ENCODE peak calls at places on chromosomes 2 and 18, in six cellular contexts. One of them, this sample, is unnamed.

GRCh38 chr2:10892796-10893350 is 18.9 kb upstream of the KCNF1 start:
- DNase-seq in prostate gland: no peak
- DNase-seq in hepatocyte: no peak
- DNase-seq in psoas muscle: no peak
- DNase-seq in heart right ventricle: no peak
- DNase-seq in body of pancreas: no peak
- DNase-seq in this sample: no peak

GRCh38 chr2:200040251-200040650 is 84.9 kb downstream of the MAIP1 start:
- DNase-seq in hepatocyte: no peak
- DNase-seq in prostate gland: no peak
- DNase-seq in psoas muscle: no peak
- DNase-seq in heart right ventricle: no peak
- DNase-seq in body of pancreas: no peak
- DNase-seq in this sample: no peak

GRCh38 chr2:190023860-190024259 is 38.7 kb downstream of the MSTN start:
- DNase-seq in psoas muscle: no peak
- DNase-seq in prostate gland: no peak
- DNase-seq in hepatocyte: peak; percentile 66
- DNase-seq in heart right ventricle: no peak
- DNase-seq in body of pancreas: no peak
- DNase-seq in this sample: no peak

GRCh38 chr2:74690571-74690970 is 36.5 kb downstream of the SEMA4F start:
- DNase-seq in body of pancreas: peak; percentile 20
- DNase-seq in hepatocyte: peak; percentile 73
- DNase-seq in psoas muscle: no peak
- DNase-seq in prostate gland: peak; percentile 20
- DNase-seq in heart right ventricle: no peak
- DNase-seq in this sample: no peak

GRCh38 chr18:48914581-48915251 is 36.0 kb downstream of the SMAD7 start:
- DNase-seq in body of pancreas: no peak
- DNase-seq in prostate gland: no peak
- DNase-seq in heart right ventricle: no peak
- DNase-seq in psoas muscle: no peak
- DNase-seq in hepatocyte: peak; percentile 42
- DNase-seq in this sample: no peak

GRCh38 chr18:136433-136832 is 21.9 kb upstream of the USP14 start:
- DNase-seq in prostate gland: no peak
- DNase-seq in psoas muscle: no peak
- DNase-seq in hepatocyte: no peak
- DNase-seq in body of pancreas: no peak
- DNase-seq in heart right ventricle: no peak
- DNase-seq in this sample: no peak

GRCh38 chr2:120552800-120553471 is 182.7 kb upstream of the GLI2 start:
- DNase-seq in hepatocyte: peak; percentile 93
- DNase-seq in heart right ventricle: peak; percentile 90
- DNase-seq in body of pancreas: peak; percentile 98
- DNase-seq in prostate gland: peak; percentile 85
- DNase-seq in psoas muscle: peak; percentile 90
- DNase-seq in this sample: peak; percentile 84

GRCh38 chr2:74250189-74250631 is 51.8 kb downstream of the MTHFD2 start:
- DNase-seq in psoas muscle: peak; percentile 27
- DNase-seq in body of pancreas: peak; percentile 56
- DNase-seq in heart right ventricle: peak; percentile 36
- DNase-seq in prostate gland: peak; percentile 20
- DNase-seq in hepatocyte: peak; percentile 73
- DNase-seq in this sample: peak; percentile 39

GRCh38 chr2:173982918-173983317 is 17.7 kb upstream of the SP3 start:
- DNase-seq in hepatocyte: no peak
- DNase-seq in heart right ventricle: peak; percentile 44
- DNase-seq in body of pancreas: no peak
- DNase-seq in prostate gland: peak; percentile 75
- DNase-seq in psoas muscle: no peak
- DNase-seq in this sample: no peak

GRCh38 chr2:65092791-65093190 is 36.6 kb downstream of the CEP68 start:
- DNase-seq in heart right ventricle: no peak
- DNase-seq in hepatocyte: no peak
- DNase-seq in psoas muscle: no peak
- DNase-seq in prostate gland: no peak
- DNase-seq in body of pancreas: no peak
- DNase-seq in this sample: no peak

GRCh38 chr2:240481720-240482119 is 46.3 kb downstream of the GPC1 start:
- DNase-seq in hepatocyte: peak; percentile 1
- DNase-seq in prostate gland: no peak
- DNase-seq in psoas muscle: no peak
- DNase-seq in body of pancreas: no peak
- DNase-seq in heart right ventricle: no peak
- DNase-seq in this sample: peak; percentile 16

GRCh38 chr18:48667276-48668254 is 128.7 kb downstream of the CTIF start:
- DNase-seq in hepatocyte: peak; percentile 39
- DNase-seq in prostate gland: no peak
- DNase-seq in body of pancreas: no peak
- DNase-seq in heart right ventricle: no peak
- DNase-seq in psoas muscle: no peak
- DNase-seq in this sample: no peak

GRCh38 chr2:43343573-43344304 is 117.3 kb upstream of the ZFP36L2 start:
- DNase-seq in heart right ventricle: peak; percentile 31
- DNase-seq in body of pancreas: peak; percentile 79
- DNase-seq in hepatocyte: peak; percentile 58
- DNase-seq in psoas muscle: peak; percentile 66
- DNase-seq in prostate gland: peak; percentile 66
- DNase-seq in this sample: peak; percentile 67

GRCh38 chr2:206392118-206392517 is 51.2 kb upstream of the ADAM23 start:
- DNase-seq in heart right ventricle: no peak
- DNase-seq in body of pancreas: no peak
- DNase-seq in psoas muscle: no peak
- DNase-seq in prostate gland: no peak
- DNase-seq in hepatocyte: peak; percentile 46
- DNase-seq in this sample: no peak

GRCh38 chr2:85697096-85697495 is 2.9 kb downstream of the GNLY start:
- DNase-seq in hepatocyte: no peak
- DNase-seq in psoas muscle: no peak
- DNase-seq in heart right ventricle: no peak
- DNase-seq in body of pancreas: no peak
- DNase-seq in prostate gland: no peak
- DNase-seq in this sample: no peak

GRCh38 chr18:23324056-23324811 is 128.9 kb upstream of the RIOK3 start:
- DNase-seq in prostate gland: no peak
- DNase-seq in body of pancreas: no peak
- DNase-seq in hepatocyte: no peak
- DNase-seq in psoas muscle: no peak
- DNase-seq in heart right ventricle: no peak
- DNase-seq in this sample: no peak

GRCh38 chr18:34880882-34881852 is 160.0 kb upstream of the MAPRE2 start:
- DNase-seq in psoas muscle: no peak
- DNase-seq in prostate gland: no peak
- DNase-seq in heart right ventricle: no peak
- DNase-seq in hepatocyte: peak; percentile 31
- DNase-seq in body of pancreas: no peak
- DNase-seq in this sample: no peak

GRCh38 chr2:100281521-100282438 is 40.5 kb downstream of the LONRF2 start:
- DNase-seq in prostate gland: no peak
- DNase-seq in body of pancreas: no peak
- DNase-seq in psoas muscle: no peak
- DNase-seq in hepatocyte: no peak
- DNase-seq in heart right ventricle: no peak
- DNase-seq in this sample: no peak

GRCh38 chr2:174561283-174562275 is 36.0 kb downstream of the WIPF1 start:
- DNase-seq in body of pancreas: peak; percentile 87
- DNase-seq in heart right ventricle: peak; percentile 76
- DNase-seq in prostate gland: peak; percentile 68
- DNase-seq in psoas muscle: peak; percentile 68
- DNase-seq in hepatocyte: peak; percentile 47
- DNase-seq in this sample: peak; percentile 41

GRCh38 chr2:16948073-16948472 is 282.4 kb upstream of the CYRIA start:
- DNase-seq in heart right ventricle: no peak
- DNase-seq in hepatocyte: no peak
- DNase-seq in body of pancreas: no peak
- DNase-seq in psoas muscle: no peak
- DNase-seq in prostate gland: no peak
- DNase-seq in this sample: no peak

GRCh38 chr2:16950436-16950835 is 284.8 kb upstream of the CYRIA start:
- DNase-seq in psoas muscle: no peak
- DNase-seq in body of pancreas: no peak
- DNase-seq in heart right ventricle: no peak
- DNase-seq in hepatocyte: no peak
- DNase-seq in prostate gland: no peak
- DNase-seq in this sample: no peak

GRCh38 chr2:16948710-16949109 is 283.1 kb upstream of the CYRIA start:
- DNase-seq in heart right ventricle: no peak
- DNase-seq in prostate gland: no peak
- DNase-seq in hepatocyte: no peak
- DNase-seq in psoas muscle: no peak
- DNase-seq in body of pancreas: no peak
- DNase-seq in this sample: no peak

GRCh38 chr2:16952368-16952767 is 286.7 kb upstream of the CYRIA start:
- DNase-seq in psoas muscle: no peak
- DNase-seq in heart right ventricle: no peak
- DNase-seq in prostate gland: no peak
- DNase-seq in hepatocyte: no peak
- DNase-seq in body of pancreas: no peak
- DNase-seq in this sample: no peak

GRCh38 chr2:16952805-16953204 is 287.2 kb upstream of the CYRIA start:
- DNase-seq in heart right ventricle: no peak
- DNase-seq in body of pancreas: no peak
- DNase-seq in hepatocyte: no peak
- DNase-seq in psoas muscle: no peak
- DNase-seq in prostate gland: no peak
- DNase-seq in this sample: no peak
- H3K4me3 ChIP-seq in heart right ventricle: no peak overlapping the region
- H3K4me3 ChIP-seq in body of pancreas: no peak overlapping the region
- H3K4me3 ChIP-seq in hepatocyte: no peak overlapping the region
- H3K4me3 ChIP-seq in psoas muscle: no peak overlapping the region
- H3K4me3 ChIP-seq in prostate gland: no peak overlapping the region
- H3K4me3 ChIP-seq in this sample: no peak overlapping the region

GRCh38 chr18:70463085-70463484 is 174.2 kb downstream of the SOCS6 start:
- DNase-seq in body of pancreas: no peak
- DNase-seq in hepatocyte: no peak
- DNase-seq in heart right ventricle: no peak
- DNase-seq in psoas muscle: no peak
- DNase-seq in prostate gland: no peak
- DNase-seq in this sample: no peak

GRCh38 chr18:70468861-70469570 is 180.2 kb downstream of the SOCS6 start:
- DNase-seq in body of pancreas: no peak
- DNase-seq in prostate gland: no peak
- DNase-seq in heart right ventricle: no peak
- DNase-seq in psoas muscle: no peak
- DNase-seq in hepatocyte: no peak
- DNase-seq in this sample: no peak

GRCh38 chr18:70461323-70462077 is 172.7 kb downstream of the SOCS6 start:
- DNase-seq in heart right ventricle: no peak
- DNase-seq in hepatocyte: no peak
- DNase-seq in body of pancreas: no peak
- DNase-seq in psoas muscle: no peak
- DNase-seq in prostate gland: no peak
- DNase-seq in this sample: no peak

GRCh38 chr18:70462078-70462439 is 173.2 kb downstream of the SOCS6 start:
- DNase-seq in psoas muscle: no peak
- DNase-seq in heart right ventricle: no peak
- DNase-seq in hepatocyte: no peak
- DNase-seq in prostate gland: no peak
- DNase-seq in body of pancreas: no peak
- DNase-seq in this sample: no peak

DNA sequence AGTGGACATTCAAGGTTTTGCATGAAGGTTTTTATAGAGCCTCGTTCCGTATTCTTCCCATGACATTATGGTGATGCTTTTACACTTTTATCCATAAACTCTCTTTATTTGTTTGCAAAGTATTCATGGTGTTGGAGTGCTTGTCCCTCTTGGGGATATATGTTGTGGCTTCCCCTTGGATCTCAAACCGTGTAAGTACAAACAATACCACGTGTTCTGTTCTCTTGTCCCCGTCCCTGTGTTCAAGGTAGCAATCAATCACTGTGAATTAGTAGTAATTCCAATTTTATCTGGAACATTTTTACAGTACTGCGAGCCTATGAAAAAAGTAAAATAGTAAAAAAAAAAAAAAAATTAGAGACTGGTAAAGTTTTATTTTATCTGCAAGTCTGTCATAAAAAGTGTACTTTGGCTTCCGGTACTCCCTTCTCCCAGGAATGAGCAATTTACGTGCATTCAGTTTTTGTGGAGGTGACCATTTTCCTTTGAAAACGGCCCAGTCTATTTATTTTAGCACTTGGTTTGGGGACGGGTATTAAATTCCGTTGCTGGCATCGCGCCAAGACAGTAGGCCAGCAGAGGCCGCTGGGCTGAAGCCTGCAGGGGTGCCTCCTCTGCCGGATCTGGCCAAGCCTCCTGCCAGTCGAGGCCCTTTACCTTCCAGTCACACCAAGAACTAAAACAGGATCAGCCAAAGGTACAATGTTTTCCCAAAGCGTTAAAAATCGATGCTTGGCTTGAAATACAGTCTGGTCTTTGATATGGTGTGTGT is 175.7 kb downstream of the SOCS6 start:
- DNase-seq in hepatocyte: peak; percentile 82
- DNase-seq in psoas muscle: peak; percentile 71
- DNase-seq in body of pancreas: peak; percentile 75
- DNase-seq in prostate gland: peak; percentile 49
- DNase-seq in heart right ventricle: peak; percentile 73
- DNase-seq in this sample: peak; percentile 76
- TF ChIP-seq CTCF in hepatocyte: peak; percentile 40
- TF ChIP-seq CTCF in psoas muscle: peak; percentile 28
- TF ChIP-seq CTCF in body of pancreas: peak; percentile 43
- TF ChIP-seq CTCF in prostate gland: no peak
- TF ChIP-seq CTCF in heart right ventricle: no peak
- TF ChIP-seq CTCF in this sample: no peak

DNA sequence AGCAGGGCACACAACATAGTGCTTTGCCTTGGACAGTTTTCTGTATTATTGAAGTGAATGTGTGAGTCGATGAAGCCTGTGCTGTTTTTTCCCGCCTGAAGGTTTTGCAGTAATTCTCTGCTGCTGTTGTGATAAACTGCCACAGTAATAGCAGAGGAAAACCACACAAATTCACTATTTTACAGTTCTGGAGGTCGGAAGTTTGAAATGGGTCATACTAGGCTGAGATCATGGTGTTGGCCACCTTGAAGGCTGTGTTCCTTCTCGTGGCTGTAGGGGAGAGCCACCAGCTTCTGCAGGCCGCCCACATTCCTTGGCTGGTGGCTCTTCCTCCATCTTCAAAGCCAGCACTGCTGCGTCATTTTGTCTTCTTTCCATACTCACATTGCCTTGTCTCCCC is 694 bp upstream of the SLC16A14 start:
- DNase-seq in psoas muscle: no peak
- DNase-seq in heart right ventricle: no peak
- DNase-seq in hepatocyte: no peak
- DNase-seq in body of pancreas: no peak
- DNase-seq in prostate gland: no peak
- DNase-seq in this sample: no peak
- H3K4me3 ChIP-seq in psoas muscle: no peak overlapping the region
- H3K4me3 ChIP-seq in heart right ventricle: no peak overlapping the region
- H3K4me3 ChIP-seq in hepatocyte: no peak overlapping the region
- H3K4me3 ChIP-seq in body of pancreas: no peak overlapping the region
- H3K4me3 ChIP-seq in prostate gland: no peak overlapping the region
- H3K4me3 ChIP-seq in this sample: no peak overlapping the region

DNA sequence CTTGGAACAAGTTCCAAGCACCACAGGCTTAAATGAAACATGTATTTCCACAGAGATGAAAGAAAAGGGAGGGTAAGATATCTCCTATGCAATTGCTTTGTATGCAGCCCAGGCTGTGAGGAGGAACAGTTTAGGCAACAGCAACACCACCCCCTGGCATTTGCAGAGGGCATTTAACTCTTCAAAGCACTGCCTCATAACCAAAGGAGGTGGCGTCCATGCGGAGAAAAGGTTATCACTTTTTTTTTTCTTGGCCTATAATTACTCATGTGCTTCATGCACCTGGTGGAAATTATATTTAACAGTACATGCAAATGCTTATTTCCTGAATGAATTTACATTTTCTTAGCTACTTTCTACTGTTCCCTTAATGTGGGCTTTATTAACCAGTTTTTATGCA is 286.0 kb downstream of the LPIN1 start:
- DNase-seq in heart right ventricle: no peak
- DNase-seq in hepatocyte: no peak
- DNase-seq in psoas muscle: no peak
- DNase-seq in body of pancreas: no peak
- DNase-seq in prostate gland: no peak
- DNase-seq in this sample: no peak
- TF ChIP-seq CTCF in heart right ventricle: no peak
- TF ChIP-seq CTCF in hepatocyte: no peak
- TF ChIP-seq CTCF in psoas muscle: no peak
- TF ChIP-seq CTCF in body of pancreas: no peak
- TF ChIP-seq CTCF in prostate gland: no peak
- TF ChIP-seq CTCF in this sample: no peak

This sample was measured in lung.